ENCODE peak calls at places on chromosome 1, in seven cellular contexts. One of them, this sample, is unnamed.

GRCh38 chr1:69441496-69441895 is 126.2 kb upstream of the LRRC7 start:
- DNase-seq in uterus: no peak
- DNase-seq in fibroblast of lung: no peak
- DNase-seq in SK-N-SH: no peak
- DNase-seq in AG10803: no peak
- DNase-seq in psoas muscle: no peak
- DNase-seq in A549: no peak
- DNase-seq in this sample: no peak

GRCh38 chr1:53834776-53835175 is 3.3 kb downstream of the NDC1 start:
- DNase-seq in uterus: no peak
- DNase-seq in fibroblast of lung: no peak
- DNase-seq in SK-N-SH: no peak
- DNase-seq in AG10803: no peak
- DNase-seq in psoas muscle: no peak
- DNase-seq in A549: no peak
- DNase-seq in this sample: no peak

GRCh38 chr1:217747156-217747769 is 116.1 kb downstream of the SPATA17 start:
- DNase-seq in uterus: no peak
- DNase-seq in fibroblast of lung: peak; percentile 67
- DNase-seq in SK-N-SH: peak; percentile 41
- DNase-seq in AG10803: peak; percentile 40
- DNase-seq in psoas muscle: no peak
- DNase-seq in A549: peak; percentile 46
- DNase-seq in this sample: no peak

GRCh38 chr1:48645883-48646282 is 130.8 kb downstream of the BEND5 start:
- DNase-seq in uterus: no peak
- DNase-seq in fibroblast of lung: no peak
- DNase-seq in SK-N-SH: no peak
- DNase-seq in AG10803: no peak
- DNase-seq in psoas muscle: no peak
- DNase-seq in A549: no peak
- DNase-seq in this sample: no peak

GRCh38 chr1:230125633-230126528 is 58.8 kb downstream of the GALNT2 start:
- DNase-seq in uterus: no peak
- DNase-seq in fibroblast of lung: no peak
- DNase-seq in SK-N-SH: no peak
- DNase-seq in AG10803: peak; percentile 57
- DNase-seq in psoas muscle: no peak
- DNase-seq in A549: peak; percentile 33
- DNase-seq in this sample: no peak

GRCh38 chr1:8540266-8540926 is 222.5 kb downstream of the SLC45A1 start:
- DNase-seq in uterus: no peak
- DNase-seq in fibroblast of lung: peak; percentile 85
- DNase-seq in SK-N-SH: no peak
- DNase-seq in AG10803: peak; percentile 83
- DNase-seq in psoas muscle: no peak
- DNase-seq in A549: no peak
- DNase-seq in this sample: no peak

GRCh38 chr1:197948926-197949899 is 32.0 kb downstream of the LHX9 start:
- DNase-seq in uterus: no peak
- DNase-seq in fibroblast of lung: no peak
- DNase-seq in SK-N-SH: no peak
- DNase-seq in AG10803: no peak
- DNase-seq in psoas muscle: no peak
- DNase-seq in A549: no peak
- DNase-seq in this sample: no peak

GRCh38 chr1:109777436-109777835 is 13.7 kb upstream of the EPS8L3 start:
- DNase-seq in uterus: no peak
- DNase-seq in fibroblast of lung: no peak
- DNase-seq in SK-N-SH: no peak
- DNase-seq in AG10803: no peak
- DNase-seq in psoas muscle: peak; percentile 14
- DNase-seq in A549: no peak
- DNase-seq in this sample: no peak

GRCh38 chr1:202623075-202623474 is 87.2 kb downstream of the SYT2 start:
- DNase-seq in uterus: peak; percentile 67
- DNase-seq in fibroblast of lung: peak; percentile 48
- DNase-seq in SK-N-SH: no peak
- DNase-seq in AG10803: peak; percentile 49
- DNase-seq in psoas muscle: peak; percentile 80
- DNase-seq in A549: peak; percentile 31
- DNase-seq in this sample: no peak

GRCh38 chr1:160108888-160109662 is 6.5 kb upstream of the ATP1A2 start:
- DNase-seq in uterus: no peak
- DNase-seq in fibroblast of lung: peak; percentile 73
- DNase-seq in SK-N-SH: peak; percentile 63
- DNase-seq in AG10803: peak; percentile 66
- DNase-seq in psoas muscle: no peak
- DNase-seq in A549: peak; percentile 80
- DNase-seq in this sample: no peak

GRCh38 chr1:85148524-85149250 is 52.1 kb downstream of the SYDE2 start:
- DNase-seq in uterus: no peak
- DNase-seq in fibroblast of lung: peak; percentile 33
- DNase-seq in SK-N-SH: no peak
- DNase-seq in AG10803: peak; percentile 72
- DNase-seq in psoas muscle: no peak
- DNase-seq in A549: no peak
- DNase-seq in this sample: no peak

GRCh38 chr1:3060601-3061551 is 8.1 kb upstream of the PRDM16 start:
- DNase-seq in uterus: no peak
- DNase-seq in fibroblast of lung: no peak
- DNase-seq in SK-N-SH: no peak
- DNase-seq in AG10803: no peak
- DNase-seq in psoas muscle: no peak
- DNase-seq in A549: no peak
- DNase-seq in this sample: no peak

GRCh38 chr1:53508991-53509663 is 49.9 kb downstream of the DMRTB1 start:
- DNase-seq in uterus: peak; percentile 70
- DNase-seq in fibroblast of lung: peak; percentile 63
- DNase-seq in SK-N-SH: no peak
- DNase-seq in AG10803: peak; percentile 25
- DNase-seq in psoas muscle: no peak
- DNase-seq in A549: no peak
- DNase-seq in this sample: no peak

GRCh38 chr1:70204578-70204977 is 801 bp downstream of the LRRC40 start:
- DNase-seq in uterus: no peak
- DNase-seq in fibroblast of lung: peak; percentile 25
- DNase-seq in SK-N-SH: peak; percentile 11
- DNase-seq in AG10803: no peak
- DNase-seq in psoas muscle: no peak
- DNase-seq in A549: no peak
- DNase-seq in this sample: no peak

GRCh38 chr1:226311376-226311775 is 2.4 kb upstream of the LIN9 start:
- DNase-seq in uterus: no peak
- DNase-seq in fibroblast of lung: no peak
- DNase-seq in SK-N-SH: no peak
- DNase-seq in AG10803: no peak
- DNase-seq in psoas muscle: no peak
- DNase-seq in A549: no peak
- DNase-seq in this sample: no peak

GRCh38 chr1:18190598-18190997 is 83.0 kb downstream of the IGSF21 start:
- DNase-seq in uterus: no peak
- DNase-seq in fibroblast of lung: no peak
- DNase-seq in SK-N-SH: peak; percentile 80
- DNase-seq in AG10803: no peak
- DNase-seq in psoas muscle: no peak
- DNase-seq in A549: no peak
- DNase-seq in this sample: peak; percentile 18

GRCh38 chr1:87556326-87556725 is 227.6 kb downstream of the LMO4 start:
- DNase-seq in uterus: no peak
- DNase-seq in fibroblast of lung: peak; percentile 12
- DNase-seq in SK-N-SH: no peak
- DNase-seq in AG10803: no peak
- DNase-seq in psoas muscle: no peak
- DNase-seq in A549: no peak
- DNase-seq in this sample: no peak

GRCh38 chr1:186536272-186536905 is 75.5 kb upstream of the PDC start:
- DNase-seq in uterus: no peak
- DNase-seq in fibroblast of lung: peak; percentile 26
- DNase-seq in SK-N-SH: no peak
- DNase-seq in AG10803: peak; percentile 58
- DNase-seq in psoas muscle: no peak
- DNase-seq in A549: no peak
- DNase-seq in this sample: no peak

DNA sequence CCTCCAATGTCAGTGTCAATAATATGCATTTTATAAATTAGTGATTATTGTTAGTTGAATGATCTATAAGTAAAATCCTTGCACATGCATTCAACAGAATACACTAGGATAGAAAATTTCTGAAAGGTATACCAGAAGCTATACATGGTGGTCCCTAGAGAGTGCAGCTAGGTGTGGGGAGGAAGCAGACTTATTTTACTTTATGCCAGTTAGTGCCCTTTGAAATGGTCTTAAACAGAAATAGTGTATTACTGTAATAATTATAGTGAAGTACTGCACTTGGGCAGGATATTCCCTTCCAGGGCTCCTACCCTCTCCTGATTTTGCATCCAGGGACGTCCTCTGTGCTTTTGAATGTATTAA is 23.2 kb upstream of the WDR26 start:
- DNase-seq in uterus: no peak
- DNase-seq in fibroblast of lung: no peak
- DNase-seq in SK-N-SH: peak; percentile 11
- DNase-seq in AG10803: no peak
- DNase-seq in psoas muscle: no peak
- DNase-seq in A549: no peak
- DNase-seq in this sample: no peak
- TF ChIP-seq CTCF in uterus: no peak
- TF ChIP-seq CTCF in fibroblast of lung: no peak
- TF ChIP-seq CTCF in SK-N-SH: no peak
- TF ChIP-seq CTCF in AG10803: no peak
- TF ChIP-seq CTCF in psoas muscle: no peak
- TF ChIP-seq CTCF in A549: no peak
- TF ChIP-seq CTCF in this sample: no peak

DNA sequence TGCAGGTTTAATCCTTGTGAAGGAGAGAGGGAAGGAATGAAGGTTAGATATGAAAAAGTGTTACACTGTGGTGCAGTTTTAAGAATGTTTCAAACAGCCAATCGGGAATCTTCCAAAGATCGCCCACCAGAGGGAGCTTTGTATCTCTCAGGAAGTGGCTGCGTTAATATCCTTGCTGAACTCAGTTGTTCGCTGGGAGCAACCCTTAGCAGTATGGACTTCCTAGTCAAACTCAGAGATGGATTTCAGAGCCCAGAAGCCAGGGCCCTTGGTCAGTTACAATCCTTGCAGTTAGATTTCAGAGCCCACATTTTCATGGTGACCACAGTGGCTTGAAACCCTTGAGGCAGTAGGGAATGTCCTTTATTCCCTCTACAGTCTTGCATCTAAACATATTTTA is 136.2 kb downstream of the NTNG1 start:
- DNase-seq in uterus: no peak
- DNase-seq in fibroblast of lung: peak; percentile 69
- DNase-seq in SK-N-SH: peak; percentile 23
- DNase-seq in AG10803: peak; percentile 83
- DNase-seq in psoas muscle: no peak
- DNase-seq in A549: peak; percentile 34
- DNase-seq in this sample: peak; percentile 13
- TF ChIP-seq CTCF in uterus: peak; percentile 15
- TF ChIP-seq CTCF in fibroblast of lung: peak; percentile 65
- TF ChIP-seq CTCF in SK-N-SH: peak; percentile 54
- TF ChIP-seq CTCF in AG10803: peak; percentile 89
- TF ChIP-seq CTCF in psoas muscle: peak; percentile 38
- TF ChIP-seq CTCF in A549: peak; percentile 30
- TF ChIP-seq CTCF in this sample: peak; percentile 70

DNA sequence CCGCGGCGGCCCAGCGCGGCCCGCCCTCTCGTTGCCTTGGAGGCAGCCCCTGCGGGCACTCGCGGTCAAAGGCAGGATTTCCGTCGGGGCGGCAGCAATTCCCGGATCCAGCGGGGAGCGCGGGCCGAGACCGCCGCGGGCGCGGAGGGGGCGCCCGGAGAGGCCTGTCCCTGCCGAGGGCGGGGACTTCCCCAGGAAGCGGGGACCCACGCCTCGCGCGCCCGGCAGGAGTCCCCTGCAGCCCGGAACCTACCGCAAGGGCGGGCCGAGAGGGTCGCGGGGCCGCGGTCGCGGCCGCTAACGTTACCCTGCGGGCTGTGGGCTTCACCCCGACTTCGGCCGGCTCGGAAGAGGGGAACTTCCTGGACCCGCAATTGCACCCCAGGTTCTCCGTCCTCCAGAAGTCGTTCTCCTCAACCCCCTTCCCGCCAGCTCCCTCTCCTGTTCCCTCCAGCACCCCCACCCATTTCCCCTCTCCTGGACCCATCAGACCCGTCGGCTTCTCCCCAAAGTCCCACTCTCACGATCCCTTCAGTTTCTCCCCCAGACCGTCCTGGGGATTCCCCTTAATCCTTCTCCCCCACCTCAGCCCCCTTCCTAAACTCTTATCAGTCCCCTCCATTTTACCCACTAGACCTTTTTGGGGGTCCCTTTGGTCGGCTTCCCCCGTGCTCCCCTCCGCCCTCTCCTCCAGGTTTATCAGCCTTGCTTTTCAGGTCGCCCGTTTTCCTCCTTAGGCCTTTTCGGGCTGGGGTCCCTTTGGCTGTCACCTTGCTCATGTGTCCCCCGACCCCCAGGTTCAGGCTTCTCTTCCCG is 611 bp downstream of the FGR start:
- DNase-seq in uterus: peak; percentile 31
- DNase-seq in fibroblast of lung: no peak
- DNase-seq in SK-N-SH: peak; percentile 58
- DNase-seq in AG10803: no peak
- DNase-seq in psoas muscle: peak; percentile 74
- DNase-seq in A549: no peak
- DNase-seq in this sample: no peak
- TF ChIP-seq CTCF in uterus: no peak
- TF ChIP-seq CTCF in fibroblast of lung: no peak
- TF ChIP-seq CTCF in SK-N-SH: no peak
- TF ChIP-seq CTCF in AG10803: no peak
- TF ChIP-seq CTCF in psoas muscle: no peak
- TF ChIP-seq CTCF in A549: no peak
- TF ChIP-seq CTCF in this sample: no peak

GRCh38 chr1:23344111-23344986 is at the start of gene HNRNPR:
- DNase-seq in uterus: peak; percentile 100
- DNase-seq in fibroblast of lung: peak; percentile 100
- DNase-seq in SK-N-SH: peak; percentile 97
- DNase-seq in AG10803: peak; percentile 100
- DNase-seq in psoas muscle: peak; percentile 100
- DNase-seq in A549: peak; percentile 100
- DNase-seq in this sample: peak; percentile 94
- TF ChIP-seq CTCF in uterus: no peak
- TF ChIP-seq CTCF in fibroblast of lung: no peak
- TF ChIP-seq CTCF in SK-N-SH: no peak
- TF ChIP-seq CTCF in AG10803: no peak
- TF ChIP-seq CTCF in psoas muscle: peak; percentile 9
- TF ChIP-seq CTCF in A549: no peak
- TF ChIP-seq CTCF in this sample: no peak

GRCh38 chr1:196910208-196910607 is 22.4 kb downstream of the CFHR4 start:
- DNase-seq in uterus: no peak
- DNase-seq in fibroblast of lung: no peak
- DNase-seq in SK-N-SH: no peak
- DNase-seq in AG10803: no peak
- DNase-seq in psoas muscle: no peak
- DNase-seq in A549: peak; percentile 14
- DNase-seq in this sample: peak; percentile 49
- TF ChIP-seq CTCF in uterus: no peak
- TF ChIP-seq CTCF in fibroblast of lung: no peak
- TF ChIP-seq CTCF in SK-N-SH: no peak
- TF ChIP-seq CTCF in AG10803: peak; percentile 15
- TF ChIP-seq CTCF in psoas muscle: no peak
- TF ChIP-seq CTCF in A549: no peak
- TF ChIP-seq CTCF in this sample: no peak

This sample was measured in LNCaP clone FGC.